ENCODE peak calls at places on chromosomes 1 and 21, in six cellular contexts. J is lung, W is tibial artery, Q is mesendoderm, A is prostate gland, K is psoas muscle. C is an unnamed sample.

GRCh38 chr21:46532080-46532479 is 72.8 kb downstream of the S100B start:
- DNase-seq in A (no peak), Q (no peak), J (peak; percentile 2), W (no peak), K (no peak), C (no peak)

GRCh38 chr1:51559064-51559500 is 40.0 kb upstream of the EPS15 start:
- DNase-seq in A (no peak), J (no peak), W (no peak), K (no peak), Q (peak; percentile 70), C (no peak)

GRCh38 chr1:25766721-25767436 is 33.1 kb upstream of the SELENON start:
- DNase-seq in K (peak; percentile 80), Q (no peak), J (no peak), A (peak; percentile 93), W (no peak), C (peak; percentile 28)

GRCh38 chr21:31850886-31851285 is 21.9 kb upstream of the HUNK start:
- DNase-seq in J (no peak), W (no peak), K (no peak), A (no peak), Q (no peak), C (no peak)

GRCh38 chr1:221016757-221017156 is 137.5 kb downstream of the HLX start:
- DNase-seq in Q (no peak), J (no peak), K (no peak), W (no peak), A (no peak), C (no peak)

GRCh38 chr1:147712605-147713004 is 42.3 kb upstream of the ACP6 start:
- DNase-seq in J (no peak), A (no peak), K (no peak), Q (no peak), W (no peak), C (no peak)

GRCh38 chr1:104125226-104125625 is 375.5 kb downstream of the AMY1C start:
- DNase-seq in Q (no peak), A (no peak), J (no peak), W (no peak), K (no peak), C (no peak)

GRCh38 chr1:33382651-33383415 is 48.1 kb downstream of the PHC2 start:
- DNase-seq in Q (no peak), J (no peak), K (no peak), W (no peak), A (no peak), C (no peak)

GRCh38 chr1:50861742-50862141 is 98.3 kb downstream of the FAF1 start:
- DNase-seq in J (no peak), A (no peak), W (no peak), K (no peak), Q (no peak), C (no peak)

GRCh38 chr1:63931468-63931867 is 157.7 kb downstream of the ROR1 start:
- DNase-seq in K (no peak), A (no peak), J (no peak), W (no peak), Q (no peak), C (no peak)

GRCh38 chr1:19258353-19258752 is 6.7 kb downstream of the MRTO4 start:
- DNase-seq in J (no peak), A (no peak), Q (no peak), K (no peak), W (no peak), C (no peak)

GRCh38 chr1:43329995-43330751 is 7.4 kb upstream of the MPL start:
- DNase-seq in A (no peak), Q (peak; percentile 91), W (peak; percentile 69), J (peak; percentile 50), K (peak; percentile 63), C (peak; percentile 64)

GRCh38 chr1:204746838-204747442 is 61.4 kb upstream of the LRRN2 start:
- DNase-seq in A (peak; percentile 24), J (no peak), K (no peak), Q (peak; percentile 81), W (no peak), C (no peak)

GRCh38 chr1:110040548-110040947 is 6.1 kb downstream of the STRIP1 start:
- DNase-seq in K (no peak), A (no peak), Q (no peak), W (no peak), J (no peak), C (no peak)

GRCh38 chr1:20921285-20921684 is 134.2 kb upstream of the HP1BP3 start:
- DNase-seq in W (no peak), A (no peak), J (no peak), K (no peak), Q (peak; percentile 37), C (no peak)

GRCh38 chr1:238639861-238640260 is 746.5 kb upstream of the CHRM3 start:
- DNase-seq in J (no peak), Q (no peak), W (no peak), A (no peak), K (no peak), C (no peak)

GRCh38 chr1:40224040-40224439 is 23.7 kb upstream of the TMCO2 start:
- DNase-seq in J (no peak), W (no peak), K (no peak), A (no peak), Q (peak; percentile 78), C (no peak)

GRCh38 chr1:156725683-156726280 is 2.5 kb upstream of the METTL25B start:
- DNase-seq in Q (peak; percentile 91), J (peak; percentile 88), W (peak; percentile 93), K (peak; percentile 94), A (peak; percentile 85), C (peak; percentile 88)

GRCh38 chr1:179447489-179447888 is 81.7 kb downstream of the AXDND1 start:
- DNase-seq in J (no peak), A (no peak), Q (peak; percentile 75), K (no peak), W (no peak), C (no peak)

GRCh38 chr1:173433927-173434326 is 43.2 kb upstream of the PRDX6 start:
- DNase-seq in W (no peak), Q (no peak), J (no peak), K (no peak), A (no peak), C (no peak)

GRCh38 chr1:7281821-7282220 is 489.3 kb upstream of the VAMP3 start:
- DNase-seq in A (no peak), K (peak; percentile 67), Q (no peak), J (peak; percentile 24), W (no peak), C (no peak)

GRCh38 chr21:37220433-37220980 is 46.6 kb downstream of the VPS26C start:
- DNase-seq in A (no peak), J (no peak), W (no peak), Q (peak; percentile 38), K (no peak), C (no peak)

GRCh38 chr1:112509005-112509659 is 367 bp downstream of the WNT2B start:
- DNase-seq in W (no peak), Q (peak; percentile 83), A (no peak), K (no peak), J (no peak), C (no peak)

GRCh38 chr1:226308166-226308722 is 720 bp downstream of the LIN9 start:
- DNase-seq in K (no peak), Q (no peak), W (no peak), J (no peak), A (peak; percentile 9), C (peak; percentile 40)
- H3K4me1 ChIP-seq in K (peaks cover 7% of the 10 kb centered on the region), Q (peaks cover 2% of the 10 kb centered on the region), W (peaks cover 4% of the 10 kb centered on the region), J (peaks cover 4% of the 10 kb centered on the region), A (no peaks in the 10 kb centered on the region), C (peaks cover 43% of the 10 kb centered on the region)

GRCh38 chr1:94906382-94906781 is 20.5 kb downstream of the CNN3 start:
- DNase-seq in Q (no peak), A (no peak), W (no peak), J (no peak), K (no peak), C (no peak)

GRCh38 chr1:94905207-94905606 is 21.7 kb downstream of the CNN3 start:
- DNase-seq in A (no peak), J (no peak), K (no peak), Q (no peak), W (no peak), C (no peak)

GRCh38 chr1:94908965-94909364 is 17.9 kb downstream of the CNN3 start:
- DNase-seq in W (no peak), J (no peak), Q (no peak), K (no peak), A (no peak), C (no peak)

GRCh38 chr1:94908190-94908589 is 18.7 kb downstream of the CNN3 start:
- DNase-seq in J (no peak), K (no peak), Q (no peak), W (no peak), A (no peak), C (no peak)

DNA sequence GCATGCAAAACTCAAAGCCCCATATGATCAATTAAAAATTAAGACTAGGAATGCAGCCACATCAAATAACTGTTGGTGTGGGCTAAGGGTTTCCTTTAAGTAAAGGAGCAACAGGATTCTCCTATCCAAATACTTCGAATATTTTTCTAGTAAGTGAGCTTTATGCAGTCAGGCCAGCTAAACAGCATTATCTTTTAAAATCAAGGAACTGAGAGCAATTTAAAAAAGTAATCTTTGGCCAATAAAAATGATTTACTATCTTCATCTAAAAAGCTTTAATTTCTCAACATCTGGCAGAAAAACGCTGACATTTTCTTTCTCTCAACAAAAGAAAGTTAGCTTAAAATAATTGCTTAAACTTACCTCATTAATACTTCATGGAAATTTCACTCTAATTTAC is 19.7 kb downstream of the CNN3 start:
- DNase-seq in K (no peak), A (no peak), Q (no peak), W (no peak), J (no peak), C (no peak)
- H3K4me1 ChIP-seq in K (no peaks in the 10 kb centered on the region), A (no peaks in the 10 kb centered on the region), Q (peaks cover 3% of the 10 kb centered on the region), W (peaks cover 24% of the 10 kb centered on the region), J (peaks cover 17% of the 10 kb centered on the region), C (peaks cover 72% of the 10 kb centered on the region)

DNA sequence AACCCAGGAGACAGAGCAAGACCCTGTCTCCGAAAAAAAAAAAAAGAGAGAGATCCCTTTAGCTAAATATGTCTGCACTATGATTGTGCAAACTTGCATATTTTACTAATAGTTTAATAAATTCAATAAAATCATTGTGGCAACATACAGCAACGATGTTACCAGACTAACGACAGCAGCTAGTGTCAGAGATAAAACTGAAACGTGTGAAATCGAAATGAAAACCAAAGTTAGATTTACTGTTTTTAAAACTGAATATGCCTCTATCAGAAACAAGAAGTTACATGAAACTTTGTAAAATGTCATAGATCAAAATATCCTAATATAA is 54.9 kb downstream of the CD2 start:
- DNase-seq in W (no peak), Q (no peak), J (no peak), K (no peak), A (no peak), C (no peak)
- H3K4me1 ChIP-seq in W (no peaks in the 10 kb centered on the region), Q (no peaks in the 10 kb centered on the region), J (no peaks in the 10 kb centered on the region), K (no peaks in the 10 kb centered on the region), A (no peaks in the 10 kb centered on the region), C (no peaks in the 10 kb centered on the region)

GRCh38 chr1:93701619-93702018 is 20.0 kb upstream of the BCAR3 start:
- DNase-seq in Q (peak; percentile 91), K (peak; percentile 77), W (no peak), A (peak; percentile 33), J (no peak), C (no peak)

GRCh38 chr1:93702102-93702827 is 20.6 kb upstream of the BCAR3 start:
- DNase-seq in K (peak; percentile 78), A (no peak), J (no peak), Q (no peak), W (no peak), C (peak; percentile 60)

GRCh38 chr1:93703649-93704048 is 22.0 kb upstream of the BCAR3 start:
- DNase-seq in Q (no peak), W (no peak), A (no peak), K (no peak), J (no peak), C (no peak)

GRCh38 chr1:93704063-93704462 is 22.4 kb upstream of the BCAR3 start:
- DNase-seq in A (no peak), W (no peak), K (no peak), J (no peak), Q (no peak), C (no peak)

GRCh38 chr1:93702828-93703183 is 21.2 kb upstream of the BCAR3 start:
- DNase-seq in J (no peak), K (no peak), W (no peak), Q (no peak), A (no peak), C (no peak)
- H3K4me1 ChIP-seq in J (peaks cover 10% of the 10 kb centered on the region), K (peaks cover 36% of the 10 kb centered on the region), W (peaks cover 9% of the 10 kb centered on the region), Q (peaks cover 8% of the 10 kb centered on the region), A (no peaks in the 10 kb centered on the region), C (peaks cover 29% of the 10 kb centered on the region)